ENCODE peak calls at places on chromosomes 5 and 9, in nine cellular contexts. R, X, U, O, Y, L, F, I and M are unnamed samples.

GRCh38 chr9:127567119-127567897 is 44.8 kb upstream of the STXBP1 start:
- DNase-seq in R (peak), X (no peak), U (no peak), O (peak), Y (no peak), L (peak), F (peak), I (no peak), M (peak)

GRCh38 chr5:65854931-65855330 is 71.4 kb upstream of the ERBIN start:
- DNase-seq in R (no peak), X (no peak), U (no peak), O (no peak), Y (no peak), L (no peak), F (no peak), I (no peak), M (no peak)

GRCh38 chr5:34499001-34499734 is 157.0 kb upstream of the RAI14 start:
- DNase-seq in R (no peak), X (no peak), U (no peak), O (peak), Y (no peak), L (no peak), F (no peak), I (peak), M (no peak)

GRCh38 chr5:12095808-12096281 is 191.6 kb upstream of the CTNND2 start:
- DNase-seq in R (no peak), X (no peak), U (no peak), O (no peak), Y (no peak), L (no peak), F (no peak), I (peak), M (no peak)

GRCh38 chr5:113378081-113378480 is 56.7 kb downstream of the TSSK1B start:
- DNase-seq in R (no peak), X (no peak), U (no peak), O (no peak), Y (no peak), L (no peak), F (no peak), I (peak), M (no peak)

GRCh38 chr9:130680836-130681768 is 12.5 kb upstream of the EXOSC2 start:
- DNase-seq in R (peak), X (peak), U (peak), O (peak), Y (peak), L (peak), F (peak), I (peak), M (peak)

GRCh38 chr9:84711936-84712335 is 42.4 kb downstream of the NTRK2 start:
- DNase-seq in R (no peak), X (no peak), U (no peak), O (peak), Y (no peak), L (peak), F (no peak), I (peak), M (no peak)

GRCh38 chr5:34658023-34658422 is 1.9 kb downstream of the RAI14 start:
- DNase-seq in R (no peak), X (peak), U (no peak), O (peak), Y (no peak), L (no peak), F (no peak), I (peak), M (no peak)

GRCh38 chr5:141636106-141636412 is 590 bp downstream of the HDAC3 start:
- DNase-seq in R (no peak), X (no peak), U (no peak), O (no peak), Y (no peak), L (no peak), F (no peak), I (no peak), M (no peak)

GRCh38 chr9:123643518-123643917 is 286.4 kb downstream of the DENND1A start:
- DNase-seq in R (no peak), X (no peak), U (no peak), O (no peak), Y (no peak), L (no peak), F (no peak), I (no peak), M (no peak)

GRCh38 chr5:64506567-64507321 is 929 bp downstream of the RGS7BP start:
- DNase-seq in R (no peak), X (no peak), U (no peak), O (no peak), Y (no peak), L (no peak), F (peak), I (no peak), M (peak)

GRCh38 chr5:33049298-33049697 is 338.2 kb downstream of the NPR3 start:
- DNase-seq in R (no peak), X (no peak), U (no peak), O (peak), Y (no peak), L (no peak), F (no peak), I (no peak), M (no peak)

GRCh38 chr5:124796495-124796894 is 50.1 kb upstream of the ZNF608 start:
- DNase-seq in R (no peak), X (peak), U (no peak), O (no peak), Y (no peak), L (no peak), F (no peak), I (no peak), M (no peak)

GRCh38 chr9:77291714-77292113 is 114.4 kb downstream of the VPS13A start:
- DNase-seq in R (no peak), X (no peak), U (no peak), O (peak), Y (no peak), L (no peak), F (peak), I (no peak), M (peak)

GRCh38 chr5:102867999-102868662 is 113.0 kb downstream of the PAM start:
- DNase-seq in R (no peak), X (no peak), U (no peak), O (peak), Y (no peak), L (no peak), F (no peak), I (peak), M (no peak)

GRCh38 chr5:1118738-1119137 is 6.9 kb upstream of the SLC12A7 start:
- DNase-seq in R (no peak), X (no peak), U (no peak), O (no peak), Y (no peak), L (peak), F (no peak), I (no peak), M (no peak)

GRCh38 chr9:136482046-136482792 is 621 bp downstream of the SEC16A start:
- DNase-seq in R (no peak), X (no peak), U (no peak), O (peak), Y (no peak), L (peak), F (no peak), I (no peak), M (no peak)

GRCh38 chr5:2683720-2684119 is 67.8 kb downstream of the IRX2 start:
- DNase-seq in R (no peak), X (no peak), U (no peak), O (no peak), Y (no peak), L (no peak), F (no peak), I (no peak), M (no peak)

GRCh38 chr9:33776578-33776977 is 18.8 kb upstream of the PRSS3 start:
- DNase-seq in R (no peak), X (no peak), U (no peak), O (no peak), Y (no peak), L (no peak), F (no peak), I (no peak), M (no peak)

GRCh38 chr9:97853056-97853843 is at the start of gene FOXE1:
- DNase-seq in R (peak), X (peak), U (no peak), O (no peak), Y (no peak), L (no peak), F (peak), I (no peak), M (no peak)

GRCh38 chr5:171541380-171541779 is 121.9 kb downstream of the FGF18 start:
- DNase-seq in R (no peak), X (no peak), U (no peak), O (no peak), Y (no peak), L (no peak), F (no peak), I (no peak), M (no peak)

GRCh38 chr5:135596788-135597187 is 18.0 kb upstream of the CXCL14 start:
- DNase-seq in R (no peak), X (no peak), U (no peak), O (no peak), Y (no peak), L (no peak), F (no peak), I (no peak), M (no peak)

GRCh38 chr9:84851935-84852585 is 182.5 kb downstream of the NTRK2 start:
- DNase-seq in R (no peak), X (no peak), U (no peak), O (peak), Y (no peak), L (peak), F (no peak), I (peak), M (no peak)

GRCh38 chr5:10689391-10690081 is 71.5 kb downstream of the DAP start:
- DNase-seq in R (no peak), X (peak), U (no peak), O (no peak), Y (no peak), L (no peak), F (peak), I (peak), M (peak)
- TF ChIP-seq CTCF in R (peak), X (peak), U (peak), O (peak), Y (peak), L (no peak), F (peak), I (peak), M (peak)

GRCh38 chr9:133341369-133342082 is 5.5 kb upstream of the SURF6 start:
- DNase-seq in R (peak), X (no peak), U (no peak), O (no peak), Y (no peak), L (no peak), F (no peak), I (no peak), M (no peak)

GRCh38 chr9:133340256-133340655 is 4.3 kb upstream of the SURF6 start:
- DNase-seq in R (no peak), X (no peak), U (no peak), O (no peak), Y (no peak), L (no peak), F (no peak), I (no peak), M (no peak)

GRCh38 chr9:133342570-133342969 is 5.4 kb downstream of the MED22 start:
- DNase-seq in R (no peak), X (no peak), U (no peak), O (no peak), Y (no peak), L (no peak), F (no peak), I (no peak), M (peak)

GRCh38 chr9:133340916-133341315 is 4.9 kb upstream of the SURF6 start:
- DNase-seq in R (no peak), X (no peak), U (no peak), O (no peak), Y (no peak), L (no peak), F (no peak), I (no peak), M (no peak)

GRCh38 chr9:133342083-133342406 is 5.9 kb downstream of the MED22 start:
- DNase-seq in R (no peak), X (no peak), U (no peak), O (no peak), Y (no peak), L (no peak), F (no peak), I (no peak), M (peak)
- TF ChIP-seq CTCF in R (no peak), X (no peak), U (no peak), O (peak), Y (no peak), L (no peak), F (no peak), I (no peak), M (no peak)

GRCh38 chr5:86671536-86671935 is 53.8 kb downstream of the COX7C start:
- DNase-seq in R (no peak), X (no peak), U (no peak), O (no peak), Y (no peak), L (no peak), F (no peak), I (no peak), M (no peak)

GRCh38 chr5:86666981-86667380 is 49.2 kb downstream of the COX7C start:
- DNase-seq in R (no peak), X (no peak), U (no peak), O (no peak), Y (no peak), L (no peak), F (no peak), I (no peak), M (no peak)

GRCh38 chr5:86664173-86664572 is 46.4 kb downstream of the COX7C start:
- DNase-seq in R (no peak), X (no peak), U (no peak), O (no peak), Y (no peak), L (no peak), F (no peak), I (no peak), M (no peak)

DNA sequence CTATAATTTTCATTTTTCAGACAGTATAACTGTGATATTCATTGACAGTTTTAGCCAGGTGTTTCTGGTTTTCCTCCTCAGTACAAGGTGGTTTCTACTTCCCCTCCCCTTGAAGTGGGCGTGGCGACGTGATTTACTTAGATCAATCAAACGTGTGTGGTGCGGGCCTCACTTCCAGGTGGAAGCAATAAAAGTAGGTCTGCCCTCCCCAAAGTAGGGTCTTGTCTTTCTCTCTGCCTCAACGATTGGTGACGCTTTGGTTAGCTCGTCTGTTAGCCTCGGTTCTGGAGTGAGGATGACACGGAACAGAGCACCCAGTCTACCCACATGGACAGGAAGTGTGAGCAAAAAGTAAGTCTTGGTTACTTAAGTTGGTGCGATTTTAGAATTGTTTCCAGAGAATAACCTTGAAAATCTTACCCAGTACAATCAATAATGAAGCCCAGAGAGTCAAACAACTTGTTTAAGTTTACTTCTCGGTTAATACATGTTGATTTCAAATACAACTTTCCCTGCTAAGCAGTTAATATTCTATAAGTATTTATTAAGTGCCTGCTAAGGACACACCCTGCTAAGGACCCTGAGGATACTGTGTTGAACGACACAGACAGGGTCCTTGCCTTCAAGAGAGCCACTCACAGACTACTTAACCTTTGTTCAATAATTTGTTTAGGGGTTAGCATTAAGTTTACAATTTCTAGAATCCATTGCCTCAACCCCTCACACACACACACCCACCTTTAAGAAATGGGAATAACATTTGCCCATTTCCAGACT is 48.4 kb downstream of the COX7C start:
- DNase-seq in R (no peak), X (no peak), U (no peak), O (no peak), Y (no peak), L (peak), F (no peak), I (no peak), M (no peak)
- TF ChIP-seq CTCF in R (no peak), X (no peak), U (no peak), O (no peak), Y (no peak), L (no peak), F (no peak), I (no peak), M (no peak)

GRCh38 chr9:102631559-102631958 is 363.6 kb upstream of the CYLC2 start:
- DNase-seq in R (no peak), X (no peak), U (no peak), O (no peak), Y (no peak), L (no peak), F (no peak), I (no peak), M (no peak)
- TF ChIP-seq CTCF in R (peak), X (no peak), U (peak), O (no peak), Y (no peak), L (no peak), F (no peak), I (peak), M (peak)

DNA sequence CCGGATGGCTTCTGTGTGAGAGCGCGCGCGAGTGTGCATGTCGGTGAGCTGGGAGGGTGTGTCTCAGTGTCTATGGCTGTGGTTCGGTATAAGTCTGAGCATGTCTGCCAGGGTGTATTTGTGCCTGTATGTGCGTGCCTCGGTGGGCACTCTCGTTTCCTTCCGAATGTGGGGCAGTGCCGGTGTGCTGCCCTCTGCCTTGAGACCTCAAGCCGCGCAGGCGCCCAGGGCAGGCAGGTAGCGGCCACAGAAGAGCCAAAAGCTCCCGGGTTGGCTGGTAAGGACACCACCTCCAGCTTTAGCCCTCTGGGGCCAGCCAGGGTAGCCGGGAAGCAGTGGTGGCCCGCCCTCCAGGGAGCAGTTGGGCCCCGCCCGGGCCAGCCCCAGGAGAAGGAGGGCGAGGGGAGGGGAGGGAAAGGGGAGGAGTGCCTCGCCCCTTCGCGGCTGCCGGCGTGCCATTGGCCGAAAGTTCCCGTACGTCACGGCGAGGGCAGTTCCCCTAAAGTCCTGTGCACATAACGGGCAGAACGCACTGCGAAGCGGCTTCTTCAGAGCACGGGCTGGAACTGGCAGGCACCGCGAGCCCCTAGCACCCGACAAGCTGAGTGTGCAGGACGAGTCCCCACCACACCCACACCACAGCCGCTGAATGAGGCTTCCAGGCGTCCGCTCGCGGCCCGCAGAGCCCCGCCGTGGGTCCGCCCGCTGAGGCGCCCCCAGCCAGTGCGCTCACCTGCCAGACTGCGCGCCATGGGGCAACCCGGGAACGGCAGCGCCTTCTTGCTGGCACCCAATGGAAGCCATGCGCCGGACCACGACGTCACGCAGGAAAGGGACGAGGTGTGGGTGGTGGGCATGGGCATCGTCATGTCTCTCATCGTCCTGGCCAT is at the start of gene ADRB2:
- DNase-seq in R (peak), X (peak), U (peak), O (peak), Y (peak), L (peak), F (peak), I (peak), M (peak)
- TF ChIP-seq CTCF in R (peak), X (no peak), U (no peak), O (no peak), Y (no peak), L (no peak), F (no peak), I (no peak), M (no peak)

GRCh38 chr9:88535226-88535931 is 401 bp downstream of the NXNL2 start:
- DNase-seq in R (peak), X (no peak), U (peak), O (peak), Y (no peak), L (peak), F (peak), I (no peak), M (peak)

GRCh38 chr9:88532320-88532719 is 2.7 kb upstream of the NXNL2 start:
- DNase-seq in R (no peak), X (no peak), U (peak), O (peak), Y (no peak), L (no peak), F (peak), I (peak), M (peak)

GRCh38 chr9:88534456-88535225 is at the start of gene NXNL2:
- DNase-seq in R (peak), X (peak), U (peak), O (peak), Y (no peak), L (peak), F (peak), I (peak), M (peak)

GRCh38 chr9:88535932-88536324 is 950 bp downstream of the NXNL2 start:
- DNase-seq in R (no peak), X (no peak), U (no peak), O (peak), Y (no peak), L (peak), F (no peak), I (peak), M (no peak)

DNA sequence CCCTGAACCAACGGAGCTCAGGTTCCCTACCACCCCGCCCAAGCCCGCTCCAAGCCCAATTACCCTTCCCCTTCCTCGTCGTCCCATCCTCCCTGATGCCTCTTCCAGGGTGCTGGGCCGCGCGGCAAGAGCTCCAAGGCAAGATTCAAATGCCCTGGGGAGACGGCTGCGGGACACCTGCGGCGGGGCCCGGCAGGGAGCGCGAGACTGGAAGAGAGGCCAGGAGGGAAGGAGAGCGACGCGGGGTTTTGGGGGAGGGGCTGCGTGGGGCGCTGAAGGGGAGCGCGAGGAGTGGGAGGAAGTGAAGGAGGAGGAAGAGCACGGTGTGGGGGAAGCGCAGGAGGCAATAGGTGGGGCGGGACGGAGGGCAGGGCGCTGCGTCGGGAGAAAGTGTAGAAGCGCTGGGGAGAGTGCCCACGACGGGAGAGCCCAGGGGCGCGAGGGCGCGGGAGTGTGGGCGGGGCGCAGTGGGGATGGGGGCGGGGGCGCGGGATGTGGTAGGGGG is 975 bp upstream of the NXNL2 start:
- DNase-seq in R (peak), X (no peak), U (no peak), O (peak), Y (no peak), L (peak), F (no peak), I (peak), M (peak)
- TF ChIP-seq CTCF in R (no peak), X (no peak), U (no peak), O (peak), Y (peak), L (no peak), F (no peak), I (no peak), M (no peak)